ENCODE peak calls at places on chromosomes 3 and 15, in six cellular contexts. Q is suprapubic skin, W is GM20000, T is neural crest cell, L is SK-N-SH, B is GM13976. F is an unnamed sample.

GRCh38 chr3:59994720-59995304 is 945.0 kb upstream of the CFAP20DC start:
- DNase-seq in Q (no peak), W (no peak), T (no peak), L (no peak), B (no peak), F (no peak)

GRCh38 chr3:121989943-121990342 is 32.1 kb downstream of the ILDR1 start:
- DNase-seq in Q (no peak), W (no peak), T (no peak), L (no peak), B (no peak), F (no peak)

GRCh38 chr3:120497813-120498212 is 47.0 kb upstream of the FSTL1 start:
- DNase-seq in Q (no peak), W (no peak), T (no peak), L (no peak), B (no peak), F (no peak)

GRCh38 chr3:29972594-29972993 is 633.8 kb upstream of the TGFBR2 start:
- DNase-seq in Q (no peak), W (no peak), T (no peak), L (no peak), B (no peak), F (no peak)

GRCh38 chr3:171181907-171182690 is 155.6 kb upstream of the SLC2A2 start:
- DNase-seq in Q (no peak), W (no peak), T (no peak), L (no peak), B (no peak), F (no peak)

GRCh38 chr3:177201707-177202397 is 4.6 kb upstream of the TBL1XR1 start:
- DNase-seq in Q (no peak), W (peak), T (no peak), L (no peak), B (peak), F (no peak)

GRCh38 chr3:49276475-49277356 is at the start of gene C3orf62:
- DNase-seq in Q (peak), W (peak), T (no peak), L (peak), B (peak), F (no peak)

GRCh38 chr15:56613826-56614225 is 119.5 kb downstream of the ZNF280D start:
- DNase-seq in Q (no peak), W (no peak), T (no peak), L (no peak), B (no peak), F (no peak)

GRCh38 chr15:93770788-93771187 is 460.6 kb upstream of the MCTP2 start:
- DNase-seq in Q (no peak), W (no peak), T (no peak), L (no peak), B (no peak), F (no peak)

GRCh38 chr15:87871130-87871737 is 385.3 kb downstream of the NTRK3 start:
- DNase-seq in Q (no peak), W (no peak), T (no peak), L (no peak), B (no peak), F (no peak)

GRCh38 chr3:162385387-162385786 is 888.8 kb downstream of the OTOL1 start:
- DNase-seq in Q (no peak), W (no peak), T (no peak), L (no peak), B (no peak), F (no peak)

GRCh38 chr3:162391301-162391700 is 894.7 kb downstream of the OTOL1 start:
- DNase-seq in Q (no peak), W (no peak), T (no peak), L (no peak), B (no peak), F (no peak)

DNA sequence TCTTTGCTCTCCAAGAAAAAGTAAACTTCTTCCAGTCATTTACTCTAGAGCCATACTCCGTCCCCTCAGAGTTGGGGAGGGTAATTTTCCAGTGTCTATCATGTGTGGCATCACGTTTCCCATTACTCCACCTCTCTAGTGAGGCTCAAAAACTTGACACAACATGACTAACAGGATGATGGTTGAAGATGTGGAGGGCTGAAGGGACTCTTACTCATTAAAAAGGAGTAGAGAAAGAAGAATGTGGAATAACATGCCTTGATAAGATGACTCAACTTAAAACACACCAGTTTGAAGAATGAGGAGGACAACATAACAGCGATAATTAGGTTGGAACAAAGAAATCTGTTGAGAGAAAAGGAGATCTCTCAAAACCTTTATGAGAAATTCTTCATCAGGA is 894.3 kb downstream of the OTOL1 start:
- DNase-seq in Q (no peak), W (no peak), T (no peak), L (no peak), B (no peak), F (no peak)
- TF ChIP-seq CTCF in Q (no peak), W (no peak), T (no peak), L (no peak), B (no peak), F (no peak)

GRCh38 chr3:62161306-62161705 is 212.0 kb downstream of the FEZF2 start:
- DNase-seq in Q (no peak), W (no peak), T (no peak), L (no peak), B (no peak), F (no peak)

GRCh38 chr3:62159056-62159455 is 214.3 kb downstream of the FEZF2 start:
- DNase-seq in Q (no peak), W (no peak), T (no peak), L (no peak), B (no peak), F (no peak)

GRCh38 chr3:62164746-62165145 is 208.6 kb downstream of the FEZF2 start:
- DNase-seq in Q (no peak), W (no peak), T (no peak), L (no peak), B (no peak), F (no peak)

GRCh38 chr3:62164196-62164595 is 209.2 kb downstream of the FEZF2 start:
- DNase-seq in Q (no peak), W (no peak), T (no peak), L (no peak), B (no peak), F (no peak)

GRCh38 chr3:62159693-62160092 is 213.7 kb downstream of the FEZF2 start:
- DNase-seq in Q (peak), W (no peak), T (no peak), L (no peak), B (no peak), F (no peak)
- TF ChIP-seq CTCF in Q (no peak), W (no peak), T (no peak), L (no peak), B (no peak), F (no peak)

GRCh38 chr3:136350132-136350531 is 100.0 kb downstream of the PCCB start:
- DNase-seq in Q (no peak), W (no peak), T (no peak), L (no peak), B (no peak), F (no peak)

GRCh38 chr3:136353461-136353860 is 103.3 kb downstream of the PCCB start:
- DNase-seq in Q (no peak), W (peak), T (no peak), L (no peak), B (peak), F (no peak)

GRCh38 chr3:136351351-136351750 is 101.2 kb downstream of the PCCB start:
- DNase-seq in Q (no peak), W (no peak), T (no peak), L (no peak), B (no peak), F (no peak)

GRCh38 chr3:136350557-136350956 is 100.4 kb downstream of the PCCB start:
- DNase-seq in Q (no peak), W (no peak), T (no peak), L (no peak), B (no peak), F (no peak)

GRCh38 chr3:136351905-136352304 is 101.8 kb downstream of the PCCB start:
- DNase-seq in Q (no peak), W (no peak), T (no peak), L (no peak), B (no peak), F (no peak)
- TF ChIP-seq CTCF in Q (no peak), W (no peak), T (peak), L (peak), B (no peak), F (peak)

GRCh38 chr3:127857270-127857801 is 35.0 kb upstream of the MGLL start:
- DNase-seq in Q (no peak), W (peak), T (no peak), L (peak), B (peak), F (no peak)
- TF ChIP-seq CTCF in Q (no peak), W (no peak), T (no peak), L (no peak), B (peak), F (no peak)

GRCh38 chr3:198079771-198080520 is 119.9 kb downstream of the LMLN start:
- DNase-seq in Q (no peak), W (peak), T (peak), L (no peak), B (peak), F (no peak)
- TF ChIP-seq CTCF in Q (no peak), W (no peak), T (no peak), L (no peak), B (no peak), F (no peak)

DNA sequence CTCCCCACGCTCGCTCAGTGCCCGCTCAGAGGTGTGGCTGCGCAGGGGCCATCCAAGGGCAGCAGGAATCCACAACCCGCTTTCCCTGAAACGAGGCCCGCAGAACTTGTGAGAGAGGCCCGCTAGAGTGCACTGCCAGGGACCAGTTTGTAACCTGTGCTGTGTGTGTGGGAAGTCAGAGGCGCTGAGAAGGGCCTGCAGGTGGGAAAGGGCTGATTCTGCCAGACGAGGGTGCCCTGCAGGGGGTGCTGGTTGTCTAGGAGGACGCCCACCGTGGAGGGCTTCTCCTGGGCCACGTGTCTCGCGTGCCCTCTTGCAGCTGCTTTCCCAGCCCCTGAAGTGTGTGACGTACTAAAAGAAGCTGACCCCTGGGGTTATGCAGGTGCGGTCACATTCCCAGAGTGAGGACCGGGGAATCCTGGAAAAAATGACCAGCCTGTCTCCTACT is 83.3 kb downstream of the C3orf70 start:
- DNase-seq in Q (no peak), W (no peak), T (peak), L (peak), B (no peak), F (no peak)
- TF ChIP-seq CTCF in Q (no peak), W (no peak), T (peak), L (peak), B (no peak), F (no peak)

GRCh38 chr3:10248184-10248983 is at the start of gene TATDN2:
- DNase-seq in Q (peak), W (peak), T (peak), L (peak), B (peak), F (peak)
- TF ChIP-seq CTCF in Q (no peak), W (no peak), T (no peak), L (no peak), B (no peak), F (no peak)